ENCODE peak calls at places on chromosome 5, in four cellular contexts. X is hepatocyte, U is AG10803, B is MM.1S. G is an unnamed sample.

GRCh38 chr5:176383248-176383905 is 5.0 kb downstream of the NOP16 start:
- DNase-seq in U (no peak), B (no peak), X (no peak), G (no peak)

GRCh38 chr5:1765141-1765879 is 34.3 kb downstream of the MRPL36 start:
- DNase-seq in U (no peak), B (peak; percentile 22), X (no peak), G (no peak)

GRCh38 chr5:56259002-56259511 is 25.9 kb upstream of the ANKRD55 start:
- DNase-seq in U (peak; percentile 98), X (peak; percentile 61), B (no peak), G (no peak)

GRCh38 chr5:82244854-82245635 is 33.1 kb downstream of the RPS23 start:
- DNase-seq in U (peak; percentile 9), B (no peak), X (no peak), G (no peak)

GRCh38 chr5:127812570-127812969 is 109.4 kb downstream of the CCDC192 start:
- DNase-seq in U (no peak), B (no peak), X (peak; percentile 9), G (no peak)

GRCh38 chr5:123156577-123157296 is 67.7 kb downstream of the PRDM6 start:
- DNase-seq in B (no peak), X (peak; percentile 45), U (peak; percentile 68), G (no peak)

GRCh38 chr5:174533127-174533453 is 191.3 kb upstream of the MSX2 start:
- DNase-seq in U (no peak), B (no peak), X (no peak), G (no peak)

GRCh38 chr5:68074048-68074632 is 141.4 kb upstream of the PIK3R1 start:
- DNase-seq in U (no peak), X (no peak), B (no peak), G (no peak)

GRCh38 chr5:146079695-146080361 is 25.5 kb downstream of the PLAC8L1 start:
- DNase-seq in B (peak; percentile 27), X (no peak), U (peak; percentile 29), G (no peak)

GRCh38 chr5:117623042-117623815 is 1048.6 kb upstream of the SEMA6A start:
- DNase-seq in B (peak; percentile 93), X (peak; percentile 6), U (no peak), G (no peak)

GRCh38 chr5:58898538-58898937 is 315.7 kb downstream of the RAB3C start:
- DNase-seq in U (no peak), X (no peak), B (no peak), G (no peak)

GRCh38 chr5:124700930-124701458 is 45.4 kb downstream of the ZNF608 start:
- DNase-seq in B (no peak), U (no peak), X (no peak), G (no peak)

GRCh38 chr5:39713224-39713911 is 288.6 kb upstream of the DAB2 start:
- DNase-seq in U (peak; percentile 80), X (no peak), B (no peak), G (no peak)

GRCh38 chr5:134124289-134125194 is 10.1 kb downstream of the TCF7 start:
- DNase-seq in B (no peak), U (peak; percentile 87), X (no peak), G (no peak)

GRCh38 chr5:172429201-172429940 is 25.0 kb downstream of the SH3PXD2B start:
- DNase-seq in B (no peak), X (peak; percentile 61), U (peak; percentile 96), G (no peak)

GRCh38 chr5:9348296-9348996 is 197.4 kb downstream of the SEMA5A start:
- DNase-seq in B (no peak), X (no peak), U (peak; percentile 96), G (no peak)

GRCh38 chr5:104754311-104754995 is 1191.9 kb upstream of the NUDT12 start:
- DNase-seq in U (no peak), B (no peak), X (no peak), G (no peak)

DNA sequence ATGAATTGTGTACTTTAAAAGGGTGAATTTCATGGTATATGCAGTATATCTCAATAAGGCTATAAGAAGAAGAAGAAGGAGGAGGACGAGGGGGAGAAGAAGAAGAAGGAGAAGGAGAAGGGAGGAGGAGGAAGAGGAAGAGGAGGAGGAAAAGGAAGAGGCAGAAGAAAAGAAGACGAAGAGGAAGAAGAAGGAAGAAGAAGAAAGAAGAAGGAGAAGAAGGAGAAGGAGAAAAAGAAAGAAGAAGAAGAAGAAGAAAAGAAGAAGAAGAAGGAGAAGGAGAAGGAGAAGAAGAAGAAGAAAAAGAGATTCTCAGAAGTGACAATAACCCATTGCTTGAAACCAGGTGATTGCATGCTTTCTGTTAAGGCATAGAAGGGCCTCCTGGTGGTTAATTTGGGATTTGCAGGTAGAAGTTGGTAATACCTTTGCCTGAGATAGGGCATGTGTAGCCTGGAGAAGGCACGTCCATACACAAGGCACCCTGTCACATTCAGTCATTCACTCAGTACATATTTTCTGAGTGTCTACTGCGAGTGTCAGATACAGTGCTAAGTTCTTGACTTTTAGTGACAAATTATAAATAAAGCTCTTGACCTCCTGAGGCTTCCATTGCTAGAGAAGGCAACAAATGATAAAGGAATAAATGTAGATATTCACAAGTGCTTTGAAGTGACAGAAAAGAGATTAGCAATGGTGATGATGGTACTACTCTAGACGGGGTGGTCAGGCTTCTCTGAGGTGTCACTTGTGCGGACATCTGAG is 231.3 kb downstream of the NPR3 start:
- DNase-seq in U (no peak), B (peak; percentile 65), X (peak; percentile 53), G (peak; percentile 30)
- TF ChIP-seq CTCF in U (peak; percentile 43), B (peak; percentile 65), X (peak; percentile 32), G (peak; percentile 32)

DNA sequence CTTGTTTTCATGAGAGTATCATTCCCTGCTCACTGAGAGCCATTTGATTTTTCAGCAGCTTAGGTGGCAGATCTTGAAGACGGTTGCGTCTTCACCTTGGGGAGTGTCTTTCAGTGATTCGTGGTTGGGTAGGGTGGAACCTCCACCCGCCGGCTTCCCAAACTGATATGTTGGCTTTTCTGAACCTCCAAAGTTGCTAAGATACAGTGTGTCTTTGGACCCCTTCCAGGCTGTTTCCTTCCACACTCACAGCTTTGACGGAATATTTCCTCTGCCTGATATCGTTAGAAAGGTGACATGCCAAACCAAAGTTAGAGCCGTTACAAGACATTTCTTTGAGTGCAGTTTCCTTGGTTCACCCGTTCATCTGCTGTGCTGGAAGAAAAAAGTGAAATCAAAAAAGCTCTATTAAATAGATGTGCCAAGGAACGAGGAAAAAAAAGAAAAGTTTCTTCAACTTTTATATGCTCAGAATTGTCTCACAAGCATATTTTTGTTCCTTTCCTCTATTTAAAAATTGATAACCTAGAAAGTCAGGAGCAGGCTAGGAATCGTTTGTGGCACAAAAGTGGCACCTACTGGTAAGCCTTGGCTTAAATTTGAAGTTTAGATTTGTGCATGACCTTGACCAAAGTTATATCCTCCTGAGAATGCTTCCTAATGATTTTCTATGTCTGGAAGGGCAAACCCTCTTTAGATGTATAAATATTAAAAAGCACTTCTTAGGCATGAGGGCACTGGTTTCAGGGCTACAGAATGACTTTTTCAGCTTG is 270.7 kb upstream of the WWC1 start:
- DNase-seq in B (no peak), X (no peak), U (no peak), G (no peak)
- TF ChIP-seq CTCF in B (peak; percentile 18), X (peak; percentile 31), U (peak; percentile 37), G (no peak)

GRCh38 chr5:154851351-154851750 is 948 bp upstream of the FAXDC2 start:
- DNase-seq in B (no peak), X (no peak), U (no peak), G (no peak)

GRCh38 chr5:154850255-154851062 is at the start of gene FAXDC2:
- DNase-seq in U (peak; percentile 79), X (peak; percentile 79), B (no peak), G (peak; percentile 48)

GRCh38 chr5:154849261-154849660 is 1.1 kb downstream of the FAXDC2 start:
- DNase-seq in X (no peak), U (no peak), B (no peak), G (no peak)

GRCh38 chr5:154844800-154845199 is 5.6 kb downstream of the FAXDC2 start:
- DNase-seq in X (no peak), U (no peak), B (no peak), G (no peak)

GRCh38 chr5:154849791-154850201 is 607 bp downstream of the FAXDC2 start:
- DNase-seq in X (peak; percentile 24), U (peak; percentile 58), B (no peak), G (no peak)
- TF ChIP-seq CTCF in X (no peak), U (peak; percentile 37), B (no peak), G (no peak)

DNA sequence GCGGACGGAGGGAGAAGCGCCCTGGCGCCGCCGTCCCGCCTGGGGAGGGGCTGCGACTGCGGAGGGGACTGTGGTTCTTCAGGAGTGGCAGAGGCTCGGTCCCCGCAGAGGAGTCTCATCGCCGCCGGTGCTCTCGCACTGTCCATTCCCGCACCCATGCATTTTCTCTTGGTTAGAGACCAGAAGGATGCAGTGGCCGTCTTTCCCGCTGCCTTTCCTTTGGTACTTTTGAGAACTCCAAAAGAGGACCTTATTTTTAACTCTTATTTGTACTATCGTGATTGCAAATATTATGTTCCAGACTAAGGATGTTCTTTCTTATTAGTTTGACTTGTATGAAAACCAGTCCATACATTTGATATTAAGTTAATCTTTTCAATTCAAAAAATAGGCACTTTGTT is 611 bp downstream of the ZFYVE16 start:
- DNase-seq in U (peak; percentile 41), X (peak; percentile 84), B (peak; percentile 33), G (peak; percentile 59)
- TF ChIP-seq CTCF in U (peak; percentile 42), X (peak; percentile 2), B (no peak), G (no peak)

G was measured in GM10248.